ENCODE peak calls at places on chromosomes 1 and 21, in nine cellular contexts. G, W, B, E, Y, L, X, C and U are unnamed samples.

GRCh38 chr1:147539122-147539575 is 2.2 kb upstream of the BCL9 start:
- DNase-seq in G (no peak), W (peak; percentile 60), B (peak; percentile 62), E (peak; percentile 53), Y (peak; percentile 79), L (no peak), X (no peak), C (peak; percentile 95), U (peak; percentile 35)

GRCh38 chr1:91582431-91582921 is 81.8 kb downstream of the CDC7 start:
- DNase-seq in G (no peak), W (peak; percentile 64), B (no peak), E (peak; percentile 47), Y (peak; percentile 73), L (no peak), X (no peak), C (peak; percentile 89), U (no peak)

GRCh38 chr1:99305626-99306025 is 41.3 kb downstream of the PLPPR4 start:
- DNase-seq in G (no peak), W (no peak), B (no peak), E (no peak), Y (no peak), L (no peak), X (no peak), C (no peak), U (no peak)

GRCh38 chr1:110616587-110616986 is 10.4 kb upstream of the KCNA2 start:
- DNase-seq in G (no peak), W (no peak), B (peak; percentile 3), E (no peak), Y (no peak), L (no peak), X (no peak), C (peak; percentile 27), U (peak; percentile 41)

GRCh38 chr21:24716306-24716918 is 890.9 kb downstream of the MRPL39 start:
- DNase-seq in G (no peak), W (no peak), B (no peak), E (no peak), Y (no peak), L (no peak), X (no peak), C (no peak), U (no peak)

GRCh38 chr1:101174722-101175121 is 62.1 kb upstream of the S1PR1 start:
- DNase-seq in G (no peak), W (no peak), B (peak; percentile 45), E (no peak), Y (peak; percentile 82), L (no peak), X (no peak), C (peak; percentile 92), U (no peak)

GRCh38 chr1:31063636-31064035 is 1.9 kb downstream of the PUM1 start:
- DNase-seq in G (no peak), W (no peak), B (peak; percentile 42), E (no peak), Y (no peak), L (no peak), X (peak; percentile 42), C (peak; percentile 45), U (peak; percentile 18)

GRCh38 chr1:21308847-21309652 is 18.8 kb upstream of the ECE1 start:
- DNase-seq in G (no peak), W (no peak), B (peak; percentile 83), E (no peak), Y (no peak), L (no peak), X (no peak), C (peak; percentile 14), U (no peak)

GRCh38 chr21:43375827-43376795 is 50.8 kb downstream of the SIK1 start:
- DNase-seq in G (no peak), W (no peak), B (no peak), E (no peak), Y (no peak), L (peak; percentile 59), X (no peak), C (no peak), U (no peak)

GRCh38 chr1:155871390-155871789 is 12.0 kb downstream of the SYT11 start:
- DNase-seq in G (no peak), W (peak; percentile 37), B (no peak), E (peak; percentile 28), Y (no peak), L (no peak), X (no peak), C (no peak), U (peak; percentile 53)

GRCh38 chr1:25821112-25821476 is 1.3 kb downstream of the MTFR1L start:
- DNase-seq in G (no peak), W (no peak), B (no peak), E (no peak), Y (no peak), L (no peak), X (peak; percentile 43), C (peak; percentile 6), U (no peak)

GRCh38 chr1:26471201-26471497 is 1.1 kb upstream of the HMGN2 start:
- DNase-seq in G (no peak), W (no peak), B (no peak), E (no peak), Y (no peak), L (no peak), X (peak; percentile 56), C (no peak), U (no peak)

GRCh38 chr1:24421502-24421901 is 5.9 kb downstream of the NIPAL3 start:
- DNase-seq in G (no peak), W (no peak), B (peak; percentile 42), E (no peak), Y (no peak), L (no peak), X (no peak), C (peak; percentile 28), U (no peak)

GRCh38 chr1:6998267-6998666 is 213.0 kb downstream of the CAMTA1 start:
- DNase-seq in G (no peak), W (no peak), B (peak; percentile 91), E (no peak), Y (no peak), L (no peak), X (no peak), C (peak; percentile 37), U (no peak)

GRCh38 chr21:15826147-15826780 is 96.5 kb downstream of the USP25 start:
- DNase-seq in G (no peak), W (no peak), B (peak; percentile 87), E (no peak), Y (no peak), L (no peak), X (peak; percentile 36), C (peak; percentile 84), U (peak; percentile 47)

GRCh38 chr21:15825699-15826098 is 95.9 kb downstream of the USP25 start:
- DNase-seq in G (no peak), W (no peak), B (no peak), E (no peak), Y (no peak), L (no peak), X (no peak), C (no peak), U (no peak)

GRCh38 chr21:15826908-15827601 is 97.3 kb downstream of the USP25 start:
- DNase-seq in G (no peak), W (no peak), B (no peak), E (no peak), Y (no peak), L (no peak), X (no peak), C (no peak), U (no peak)

DNA sequence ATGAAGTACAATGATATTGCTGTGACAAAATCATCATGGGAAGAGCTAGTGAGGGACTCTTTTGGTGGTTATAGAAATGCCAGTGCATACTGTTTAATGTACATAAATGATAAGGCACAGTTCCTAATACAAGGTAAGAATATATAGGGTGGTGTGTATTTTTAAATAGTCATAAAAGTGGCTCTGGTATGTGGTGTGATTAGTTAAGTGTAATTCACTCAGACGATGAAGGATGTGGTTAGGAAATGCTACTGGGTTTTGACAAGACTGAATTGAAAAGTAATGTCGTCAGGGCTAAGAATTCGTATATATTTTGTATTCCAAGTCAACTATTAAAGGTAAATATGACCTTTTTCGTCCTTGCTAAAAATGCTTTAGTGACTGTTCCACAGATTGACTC is 101.7 kb downstream of the USP25 start:
- DNase-seq in G (no peak), W (no peak), B (no peak), E (no peak), Y (no peak), L (no peak), X (no peak), C (no peak), U (no peak)
- H3K36me3 ChIP-seq in G (no peaks in the 10 kb centered on the region), W (no peaks in the 10 kb centered on the region), B (no peaks in the 10 kb centered on the region), E (peaks cover 21% of the 10 kb centered on the region), Y (peaks cover 51% of the 10 kb centered on the region), L (no peaks in the 10 kb centered on the region), X (peaks cover 19% of the 10 kb centered on the region), C (peaks cover 39% of the 10 kb centered on the region), U (peaks cover 32% of the 10 kb centered on the region)

DNA sequence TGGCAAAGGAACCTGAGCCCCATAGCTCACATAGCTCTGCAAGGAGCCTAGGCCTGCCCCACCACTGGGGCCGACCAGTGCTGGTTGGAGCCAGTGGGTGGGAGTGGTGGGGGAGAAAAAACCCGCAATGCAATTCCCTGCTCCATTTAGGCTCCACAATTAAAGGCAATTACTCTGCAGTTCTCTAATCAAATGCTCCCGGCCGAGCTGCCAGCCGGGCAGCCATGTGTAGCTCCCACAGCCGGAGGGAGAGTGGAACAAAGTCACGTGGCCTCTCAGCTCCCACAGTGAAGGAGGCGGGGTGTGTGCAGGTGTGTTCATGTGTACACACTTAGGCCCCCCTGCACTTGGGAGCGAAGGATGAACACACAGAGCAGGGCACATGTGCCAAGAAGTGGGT is 81.6 kb downstream of the KIRREL1 start:
- DNase-seq in G (no peak), W (no peak), B (no peak), E (no peak), Y (no peak), L (no peak), X (no peak), C (no peak), U (no peak)
- H3K4me1 ChIP-seq in G (peaks cover under 1% of the 10 kb centered on the region), W (peaks cover 16% of the 10 kb centered on the region), B (peaks cover 10% of the 10 kb centered on the region), E (peaks cover 52% of the 10 kb centered on the region), Y (no peaks in the 10 kb centered on the region), L (no peaks in the 10 kb centered on the region), X (peaks cover 3% of the 10 kb centered on the region), C (no peaks in the 10 kb centered on the region), U (no peaks in the 10 kb centered on the region)

DNA sequence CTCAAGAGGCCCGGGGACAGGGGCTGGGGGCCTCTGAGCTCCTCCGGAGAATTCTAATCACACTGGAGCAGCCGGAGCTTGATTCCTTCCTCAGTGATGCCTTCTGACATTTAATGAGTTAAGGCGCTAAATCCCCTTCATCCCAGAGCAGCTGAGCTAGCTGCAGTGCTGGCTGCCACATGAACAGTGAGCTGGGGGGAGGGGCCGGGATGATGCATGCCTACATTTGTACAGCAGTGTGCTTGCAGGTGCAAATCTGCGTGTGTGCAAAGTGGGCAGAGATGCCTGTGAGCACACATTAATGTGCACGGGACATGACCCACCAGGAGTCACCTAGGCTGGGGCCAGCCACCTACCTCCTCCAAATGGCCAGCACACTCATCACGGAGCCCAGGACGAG is 34.4 kb downstream of the CDCA8 start:
- DNase-seq in G (no peak), W (no peak), B (no peak), E (no peak), Y (no peak), L (no peak), X (no peak), C (no peak), U (peak; percentile 27)
- H3K27ac ChIP-seq in G (no peak overlapping the region), W (no peak overlapping the region), B (no peak overlapping the region), E (no peak overlapping the region), Y (no peak overlapping the region), L (no peak overlapping the region), X (no peak overlapping the region), C (no peak overlapping the region), U (no peak overlapping the region)

DNA sequence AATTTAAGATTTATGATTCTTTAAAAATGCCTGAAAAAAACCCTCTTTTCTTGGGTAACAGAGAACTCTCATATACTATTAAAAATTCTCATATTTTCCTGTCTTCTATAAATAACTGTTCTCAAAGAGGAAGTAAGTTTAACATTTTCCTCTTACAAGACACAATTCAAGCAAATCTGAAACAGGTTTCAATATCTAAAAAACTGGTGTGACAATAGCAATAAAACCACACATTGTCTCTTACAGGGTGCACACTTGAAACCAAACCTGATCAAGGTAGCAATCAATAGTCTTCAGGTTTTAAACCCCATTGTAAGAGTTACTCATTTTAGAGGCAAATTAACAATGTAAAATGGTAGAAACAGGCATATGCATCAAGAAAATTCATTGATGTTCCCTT is 28.0 kb downstream of the FUBP1 start:
- DNase-seq in G (no peak), W (no peak), B (no peak), E (no peak), Y (no peak), L (no peak), X (peak; percentile 27), C (no peak), U (no peak)
- H3K36me3 ChIP-seq in G (peaks cover 26% of the 10 kb centered on the region), W (no peaks in the 10 kb centered on the region), B (peaks cover 12% of the 10 kb centered on the region), E (peaks cover 85% of the 10 kb centered on the region), Y (peaks cover 96% of the 10 kb centered on the region), L (no peaks in the 10 kb centered on the region), X (peaks cover 100% of the 10 kb centered on the region), C (peaks cover 92% of the 10 kb centered on the region), U (peaks cover 97% of the 10 kb centered on the region)